ENCODE peak calls at places on chromosome 13, in four cellular contexts. V is IMR-90; Y is CD4-positive, alpha-beta T cell; A is tibial artery. S is an unnamed sample.

GRCh38 chr13:25528266-25528665 is 156.5 kb downstream of the ATP8A2 start:
- DNase-seq in V (no peak), Y (no peak), A (no peak), S (no peak)

GRCh38 chr13:82878536-82878935 is 1003.7 kb downstream of the SLITRK1 start:
- DNase-seq in A (no peak), Y (no peak), V (no peak), S (no peak)

GRCh38 chr13:24035411-24035810 is 125.1 kb upstream of the SPATA13 start:
- DNase-seq in Y (no peak), V (no peak), A (no peak), S (no peak)

GRCh38 chr13:101624981-101625380 is 172.5 kb downstream of the ITGBL1 start:
- DNase-seq in V (no peak), Y (no peak), A (no peak), S (no peak)

GRCh38 chr13:20666948-20667347 is 36.6 kb upstream of the IL17D start:
- DNase-seq in A (no peak), V (no peak), Y (no peak), S (no peak)

GRCh38 chr13:23516190-23516589 is 54.0 kb upstream of the TNFRSF19 start:
- DNase-seq in Y (no peak), A (no peak), V (no peak), S (no peak)

GRCh38 chr13:83667606-83668005 is 214.7 kb downstream of the SLITRK1 start:
- DNase-seq in Y (no peak), V (no peak), A (no peak), S (no peak)

GRCh38 chr13:40064154-40064713 is 408.8 kb downstream of the COG6 start:
- DNase-seq in V (no peak), A (no peak), Y (no peak), S (no peak)

GRCh38 chr13:46297338-46297737 is 85.6 kb downstream of the LRRC63 start:
- DNase-seq in Y (no peak), A (no peak), V (peak; percentile 7), S (no peak)

GRCh38 chr13:36601186-36601585 is 72.6 kb upstream of the SERTM1 start:
- DNase-seq in V (no peak), Y (no peak), A (no peak), S (no peak)

GRCh38 chr13:30737511-30738342 is 2.4 kb downstream of the ALOX5AP start:
- DNase-seq in V (no peak), Y (no peak), A (no peak), S (no peak)

GRCh38 chr13:72970301-72970880 is 88.4 kb upstream of the KLF5 start:
- DNase-seq in Y (no peak), V (no peak), A (no peak), S (no peak)

GRCh38 chr13:20128459-20128927 is 32.4 kb downstream of the GJA3 start:
- DNase-seq in V (no peak), A (no peak), Y (no peak), S (no peak)

GRCh38 chr13:73893833-73894232 is 240.4 kb downstream of the KLF12 start:
- DNase-seq in V (no peak), Y (no peak), A (no peak), S (no peak)

GRCh38 chr13:50055454-50055853 is 40.2 kb downstream of the KCNRG start:
- DNase-seq in Y (no peak), V (no peak), A (no peak), S (no peak)

GRCh38 chr13:113421673-113422270 is 31.5 kb downstream of the ADPRHL1 start:
- DNase-seq in A (no peak), Y (no peak), V (peak; percentile 24), S (no peak)

GRCh38 chr13:54373211-54373610 is 1344.6 kb downstream of the OLFM4 start:
- DNase-seq in Y (no peak), V (no peak), A (no peak), S (no peak)

GRCh38 chr13:33678906-33679657 is 138.9 kb upstream of the RFC3 start:
- DNase-seq in A (no peak), V (peak; percentile 1), Y (peak; percentile 8), S (peak; percentile 48)

GRCh38 chr13:43543331-43543730 is 243.4 kb downstream of the ENOX1 start:
- DNase-seq in V (peak; percentile 52), A (no peak), Y (no peak), S (no peak)

DNA sequence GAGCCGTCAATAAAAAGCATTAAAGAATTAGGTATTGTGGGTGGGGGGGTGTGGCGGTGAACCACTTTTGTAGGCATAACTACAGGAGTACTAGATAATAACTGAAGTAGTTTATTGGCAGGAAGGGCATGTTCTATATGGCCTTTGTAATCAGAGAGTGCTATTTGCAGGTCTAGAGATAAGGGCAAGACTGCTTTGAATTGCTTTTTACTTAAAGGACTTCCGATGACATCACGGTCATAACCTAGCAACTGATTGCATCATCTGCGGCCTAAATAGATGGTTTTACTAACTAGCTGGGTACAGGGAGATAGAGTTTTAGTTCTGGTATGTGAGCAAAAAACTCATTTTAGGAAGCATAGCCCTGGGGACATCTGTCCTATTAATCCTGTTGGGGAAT is 24.7 kb downstream of the METTL21C start:
- DNase-seq in V (no peak), A (no peak), Y (no peak), S (no peak)
- H3K9me3 ChIP-seq in V (peaks cover 2% of the 10 kb centered on the region), A (no peaks in the 10 kb centered on the region), Y (peaks cover 7% of the 10 kb centered on the region), S (no peaks in the 10 kb centered on the region)

GRCh38 chr13:102944821-102945220 is 99.0 kb downstream of the ERCC5 start:
- DNase-seq in A (no peak), Y (no peak), V (no peak), S (no peak)
- H3K9me3 ChIP-seq in A (no peaks in the 10 kb centered on the region), Y (peaks cover 8% of the 10 kb centered on the region), V (no peaks in the 10 kb centered on the region), S (no peaks in the 10 kb centered on the region)

GRCh38 chr13:28964052-28964451 is 143.9 kb downstream of the MTUS2 start:
- DNase-seq in Y (no peak), A (no peak), V (no peak), S (no peak)
- H3K9me3 ChIP-seq in Y (no peaks in the 10 kb centered on the region), A (no peaks in the 10 kb centered on the region), V (peaks cover 10% of the 10 kb centered on the region), S (no peaks in the 10 kb centered on the region)

DNA sequence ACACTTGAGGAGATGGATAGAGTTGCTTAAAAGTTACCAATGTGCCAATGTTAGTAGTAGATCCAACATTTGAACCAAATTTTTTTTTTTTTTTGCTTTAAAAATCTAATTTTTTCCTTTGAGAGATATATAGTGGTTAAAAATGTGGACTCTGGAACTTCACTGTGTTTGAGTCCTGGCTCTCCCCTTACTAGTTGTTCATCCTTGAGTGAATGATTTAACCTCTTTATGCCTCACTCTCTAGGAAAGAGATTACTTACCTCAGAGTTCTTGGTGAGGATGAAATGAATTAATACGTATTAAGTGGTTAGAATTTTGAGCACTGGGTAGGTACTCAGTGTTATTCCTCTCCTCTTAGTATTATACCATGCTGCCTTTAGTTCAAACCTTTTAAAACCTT is 24.3 kb downstream of the PDS5B start:
- DNase-seq in V (no peak), Y (no peak), A (no peak), S (no peak)
- H3K9me3 ChIP-seq in V (no peaks in the 10 kb centered on the region), Y (no peaks in the 10 kb centered on the region), A (no peaks in the 10 kb centered on the region), S (no peaks in the 10 kb centered on the region)

S was measured in T-helper 17 cell.